ENCODE peak calls at places on chromosomes 6 and 20, in five cellular contexts. X is prostate gland, B is HFF-Myc, O is epithelial cell of esophagus, D is AG04450. E is an unnamed sample.

GRCh38 chr20:1331101-1331500 is 2.2 kb upstream of the SDCBP2 start:
- DNase-seq in X (no peak), B (no peak), O (no peak), D (no peak), E (no peak)

GRCh38 chr20:1335961-1336698 is 7.2 kb upstream of the SDCBP2 start:
- DNase-seq in X (no peak), B (no peak), O (no peak), D (no peak), E (no peak)

GRCh38 chr6:170436209-170436809 is 116.8 kb downstream of the PSMB1 start:
- DNase-seq in X (no peak), B (no peak), O (no peak), D (no peak), E (no peak)

GRCh38 chr6:81668615-81669047 is 83.8 kb downstream of the TENT5A start:
- DNase-seq in X (no peak), B (no peak), O (no peak), D (no peak), E (no peak)

GRCh38 chr20:17650301-17650761 is 31.7 kb downstream of the RRBP1 start:
- DNase-seq in X (no peak), B (no peak), O (no peak), D (no peak), E (no peak)

GRCh38 chr6:43768983-43769525 is 957 bp upstream of the VEGFA start:
- DNase-seq in X (no peak), B (peak), O (no peak), D (peak), E (no peak)

GRCh38 chr20:58150772-58151171 is 77.7 kb downstream of the ANKRD60 start:
- DNase-seq in X (peak), B (no peak), O (no peak), D (no peak), E (no peak)

GRCh38 chr6:149150999-149151398 is 166.5 kb upstream of the TAB2 start:
- DNase-seq in X (no peak), B (no peak), O (peak), D (no peak), E (no peak)

GRCh38 chr6:105459049-105459448 is 56.2 kb upstream of the PREP start:
- DNase-seq in X (no peak), B (no peak), O (peak), D (no peak), E (peak)

GRCh38 chr20:50335105-50335504 is 144.5 kb downstream of the CEBPB start:
- DNase-seq in X (no peak), B (no peak), O (peak), D (no peak), E (peak)

GRCh38 chr6:170025341-170026271 is 265.3 kb downstream of the DLL1 start:
- DNase-seq in X (no peak), B (no peak), O (no peak), D (no peak), E (no peak)

GRCh38 chr6:83431545-83432165 is 804 bp upstream of the ME1 start:
- DNase-seq in X (no peak), B (no peak), O (peak), D (no peak), E (peak)

GRCh38 chr6:146598785-146599405 is at the start of gene ADGB:
- DNase-seq in X (no peak), B (no peak), O (peak), D (peak), E (no peak)

GRCh38 chr20:41134362-41135186 is 2.8 kb upstream of the PLCG1 start:
- DNase-seq in X (no peak), B (no peak), O (no peak), D (no peak), E (no peak)

GRCh38 chr20:13681248-13682125 is 42.8 kb upstream of the TASP1 start:
- DNase-seq in X (no peak), B (no peak), O (peak), D (no peak), E (peak)

GRCh38 chr6:169212897-169213813 is 40.5 kb downstream of the THBS2 start:
- DNase-seq in X (peak), B (peak), O (peak), D (peak), E (peak)

GRCh38 chr6:42453649-42454427 is 2.1 kb upstream of the TRERF1 start:
- DNase-seq in X (peak), B (no peak), O (peak), D (no peak), E (peak)

GRCh38 chr6:139919107-139920026 is 544.9 kb upstream of the CITED2 start:
- DNase-seq in X (no peak), B (no peak), O (no peak), D (no peak), E (no peak)

GRCh38 chr6:125749864-125750691 is 646 bp downstream of the HEY2 start:
- DNase-seq in X (peak), B (no peak), O (no peak), D (no peak), E (no peak)

GRCh38 chr6:30752164-30752927 is 8.0 kb upstream of the IER3 start:
- DNase-seq in X (peak), B (peak), O (peak), D (peak), E (no peak)

GRCh38 chr20:37383229-37383989 is 37.5 kb downstream of the SRC start:
- DNase-seq in X (no peak), B (no peak), O (peak), D (no peak), E (no peak)

GRCh38 chr6:110067837-110068591 is 89.9 kb downstream of the GPR6 start:
- DNase-seq in X (no peak), B (no peak), O (no peak), D (no peak), E (no peak)

GRCh38 chr20:59055302-59055701 is 12.7 kb upstream of the PRELID3B start:
- DNase-seq in X (no peak), B (no peak), O (peak), D (no peak), E (no peak)

GRCh38 chr6:116087437-116088027 is 13.1 kb upstream of the NT5DC1 start:
- DNase-seq in X (no peak), B (peak), O (peak), D (no peak), E (peak)

GRCh38 chr20:56689852-56690485 is 60.9 kb downstream of the TFAP2C start:
- DNase-seq in X (no peak), B (no peak), O (peak), D (no peak), E (no peak)

GRCh38 chr6:2630891-2631458 is 119.7 kb downstream of the MYLK4 start:
- DNase-seq in X (no peak), B (peak), O (peak), D (peak), E (no peak)

GRCh38 chr6:67630146-67630545 is 1004.9 kb upstream of the ADGRB3 start:
- DNase-seq in X (no peak), B (peak), O (peak), D (peak), E (no peak)

GRCh38 chr6:56914791-56915658 is 39.9 kb upstream of the BEND6 start:
- DNase-seq in X (no peak), B (no peak), O (no peak), D (no peak), E (no peak)

GRCh38 chr6:138278326-138278725 is 60.0 kb upstream of the PBOV1 start:
- DNase-seq in X (peak), B (no peak), O (peak), D (no peak), E (no peak)

GRCh38 chr6:69825904-69826303 is 29.1 kb upstream of the LMBRD1 start:
- DNase-seq in X (no peak), B (no peak), O (peak), D (no peak), E (no peak)

GRCh38 chr6:154805288-154805911 is 72.2 kb downstream of the SCAF8 start:
- DNase-seq in X (no peak), B (peak), O (peak), D (peak), E (peak)
- TF ChIP-seq CTCF in X (no peak), B (peak), O (peak), D (peak), E (no peak)

GRCh38 chr20:32439132-32439829 is 81.2 kb downstream of the ASXL1 start:
- DNase-seq in X (no peak), B (no peak), O (no peak), D (peak), E (no peak)
- TF ChIP-seq CTCF in X (no peak), B (no peak), O (no peak), D (peak), E (no peak)

DNA sequence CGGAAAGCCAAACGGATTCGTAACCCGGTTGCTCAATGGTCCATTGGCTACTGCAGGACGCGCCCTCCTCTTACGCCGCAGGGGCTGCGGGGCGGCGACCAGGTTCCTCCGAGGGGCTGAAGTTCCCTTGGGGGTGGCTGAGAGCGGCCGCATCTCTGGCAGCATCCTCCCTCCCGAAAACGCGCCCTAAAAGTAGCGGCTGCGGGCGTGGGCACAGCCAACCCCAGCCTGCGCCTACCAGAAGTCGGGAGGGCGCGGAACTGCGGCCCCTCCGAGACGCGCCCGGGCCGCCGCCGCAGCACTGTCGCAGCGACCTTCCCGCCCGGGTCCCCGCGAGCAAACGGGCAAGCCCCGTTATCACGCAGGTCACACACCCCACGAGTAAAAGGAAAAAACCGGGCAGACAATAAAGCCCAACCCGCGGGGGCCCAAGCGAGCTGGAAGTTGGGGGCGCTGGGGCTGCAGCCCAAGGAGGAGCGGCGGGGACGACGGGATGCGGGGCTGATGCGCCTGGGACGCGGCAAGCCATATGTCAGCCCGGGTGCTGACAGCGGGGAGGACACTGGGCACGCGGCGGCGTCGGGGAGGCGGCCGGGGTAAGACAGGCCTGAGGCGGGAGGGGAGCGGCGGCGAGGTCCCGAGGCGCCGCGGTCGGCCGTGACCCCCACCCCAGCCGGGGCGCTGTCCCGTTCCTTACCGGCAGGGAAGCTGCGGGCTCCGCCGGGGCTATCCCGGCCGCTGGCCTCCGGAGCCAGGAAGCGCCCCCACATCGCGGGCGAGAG is 700 bp downstream of the CEP85L start:
- DNase-seq in X (peak), B (no peak), O (peak), D (no peak), E (peak)
- TF ChIP-seq CTCF in X (no peak), B (no peak), O (no peak), D (peak), E (no peak)

GRCh38 chr6:45812937-45813336 is 202.7 kb downstream of the CLIC5 start:
- DNase-seq in X (no peak), B (no peak), O (no peak), D (no peak), E (no peak)
- TF ChIP-seq CTCF in X (no peak), B (no peak), O (no peak), D (no peak), E (no peak)

DNA sequence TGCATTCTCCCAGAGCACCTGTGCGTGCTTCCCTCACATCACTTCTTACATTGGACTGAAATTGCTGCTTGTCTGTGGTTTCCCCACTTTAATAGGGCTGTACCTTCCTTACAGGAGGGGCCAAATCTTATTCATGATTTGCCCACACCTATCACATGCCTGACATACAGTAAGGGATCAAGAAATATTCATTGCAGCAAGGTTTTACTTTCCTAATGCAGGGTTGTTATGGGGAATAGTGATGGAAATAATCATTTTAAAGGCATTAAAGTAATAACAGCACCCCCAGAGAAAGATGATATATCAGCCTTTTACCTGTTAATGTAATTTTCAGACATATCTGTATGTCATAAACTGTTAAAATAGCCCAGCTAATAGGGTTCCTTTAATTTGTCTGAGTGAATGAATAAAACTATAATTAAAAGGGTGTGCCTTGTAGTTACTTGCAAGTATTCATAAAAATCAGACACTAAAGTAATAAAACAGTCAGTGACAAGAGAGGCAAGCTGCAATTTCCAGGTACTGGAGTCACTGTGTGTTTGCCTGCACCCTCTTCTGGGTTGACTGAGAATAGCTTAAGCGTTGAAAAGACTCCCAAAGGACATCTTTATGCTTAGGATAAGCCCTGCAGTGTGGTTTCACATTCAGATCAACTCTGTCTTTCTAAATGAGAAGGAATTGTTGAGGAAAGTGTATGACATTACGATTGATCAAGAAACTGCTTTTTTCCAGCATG is 182.7 kb downstream of the PHACTR1 start:
- DNase-seq in X (no peak), B (no peak), O (no peak), D (no peak), E (no peak)
- TF ChIP-seq CTCF in X (no peak), B (no peak), O (no peak), D (no peak), E (no peak)

GRCh38 chr6:53282234-53282633 is 66.5 kb downstream of the ELOVL5 start:
- DNase-seq in X (no peak), B (no peak), O (no peak), D (no peak), E (no peak)

GRCh38 chr6:53281518-53282215 is 67.1 kb downstream of the ELOVL5 start:
- DNase-seq in X (peak), B (no peak), O (no peak), D (no peak), E (no peak)

GRCh38 chr6:53284901-53285300 is 63.8 kb downstream of the ELOVL5 start:
- DNase-seq in X (no peak), B (no peak), O (no peak), D (no peak), E (no peak)

GRCh38 chr6:53280207-53280606 is 68.5 kb downstream of the ELOVL5 start:
- DNase-seq in X (no peak), B (no peak), O (no peak), D (no peak), E (no peak)

DNA sequence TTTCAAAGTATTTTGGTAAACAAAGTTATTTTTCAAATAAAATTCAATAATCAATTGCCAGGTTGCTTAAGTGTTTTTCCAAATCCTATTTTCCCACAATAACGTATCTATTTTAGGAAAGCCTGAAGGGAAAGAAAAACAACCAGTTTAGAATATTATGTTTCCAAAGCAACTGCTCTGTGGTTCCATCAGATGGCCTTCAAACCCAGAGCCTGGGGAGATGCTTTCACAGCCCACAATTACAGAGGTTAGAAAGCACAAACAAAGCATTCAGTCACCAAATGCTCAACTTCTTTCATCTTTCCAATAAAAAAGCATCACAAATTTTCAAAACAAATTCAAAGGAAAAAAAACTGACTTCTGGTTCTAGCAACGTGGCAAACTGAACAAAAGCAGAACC is 66.0 kb downstream of the ELOVL5 start:
- DNase-seq in X (no peak), B (no peak), O (no peak), D (no peak), E (no peak)
- TF ChIP-seq CTCF in X (no peak), B (no peak), O (no peak), D (no peak), E (no peak)

GRCh38 chr20:19921349-19921793 is 95.8 kb upstream of the NAA20 start:
- DNase-seq in X (no peak), B (no peak), O (no peak), D (no peak), E (no peak)
- TF ChIP-seq CTCF in X (no peak), B (no peak), O (no peak), D (no peak), E (no peak)

GRCh38 chr20:15703171-15703911 is 869.9 kb downstream of the KIF16B start:
- DNase-seq in X (no peak), B (no peak), O (peak), D (no peak), E (no peak)
- TF ChIP-seq CTCF in X (no peak), B (no peak), O (no peak), D (no peak), E (no peak)

GRCh38 chr6:38783436-38784228 is 68.5 kb downstream of the DNAH8 start:
- DNase-seq in X (no peak), B (no peak), O (no peak), D (no peak), E (no peak)
- TF ChIP-seq CTCF in X (no peak), B (no peak), O (no peak), D (no peak), E (no peak)